ENCODE peak calls at places on chromosomes 12 and 14, in ten cellular contexts. S is CD4-positive, alpha-beta T cell; C is gastrocnemius medialis; H is astrocyte; Q is upper lobe of left lung; V is adrenal gland; J is H1; T is kidney epithelial cell; L is endothelial cell of umbilical vein; B is adipocyte. I is an unnamed sample.

GRCh38 chr14:98477935-98478334 is 794.1 kb downstream of the BCL11B start:
- DNase-seq in S (no peak), C (no peak), H (peak; percentile 3), Q (no peak), V (no peak), J (no peak), T (no peak), L (no peak), B (no peak), I (no peak)

GRCh38 chr14:61524211-61524806 is 171.0 kb upstream of the HIF1A start:
- DNase-seq in S (no peak), C (no peak), H (peak; percentile 87), Q (no peak), V (peak; percentile 62), J (no peak), T (peak; percentile 95), L (peak; percentile 87), B (peak; percentile 53), I (peak; percentile 87)

GRCh38 chr12:13702401-13702800 is 279.0 kb downstream of the GRIN2B start:
- DNase-seq in S (no peak), C (no peak), H (no peak), Q (no peak), V (no peak), J (no peak), T (no peak), L (no peak), B (no peak), I (no peak)

GRCh38 chr14:76500011-76500410 is 124.1 kb downstream of the ESRRB start:
- DNase-seq in S (no peak), C (no peak), H (peak; percentile 44), Q (no peak), V (no peak), J (no peak), T (no peak), L (no peak), B (no peak), I (peak; percentile 7)

GRCh38 chr14:42045393-42045792 is 438.7 kb downstream of the LRFN5 start:
- DNase-seq in S (no peak), C (no peak), H (no peak), Q (no peak), V (no peak), J (no peak), T (no peak), L (no peak), B (no peak), I (no peak)

GRCh38 chr14:51004801-51005526 is 60.7 kb upstream of the PYGL start:
- DNase-seq in S (no peak), C (no peak), H (peak; percentile 69), Q (no peak), V (no peak), J (no peak), T (peak; percentile 64), L (no peak), B (peak; percentile 78), I (peak; percentile 79)

GRCh38 chr14:59268011-59268410 is 79.5 kb downstream of the DAAM1 start:
- DNase-seq in S (no peak), C (no peak), H (peak; percentile 43), Q (peak; percentile 25), V (no peak), J (no peak), T (no peak), L (peak; percentile 46), B (no peak), I (peak; percentile 61)

GRCh38 chr14:90287791-90288190 is 31.4 kb downstream of the PSMC1 start:
- DNase-seq in S (no peak), C (no peak), H (no peak), Q (no peak), V (no peak), J (no peak), T (no peak), L (no peak), B (no peak), I (no peak)

GRCh38 chr12:75271576-75271975 is 58.5 kb downstream of the CAPS2 start:
- DNase-seq in S (no peak), C (no peak), H (no peak), Q (no peak), V (no peak), J (no peak), T (no peak), L (no peak), B (no peak), I (no peak)

GRCh38 chr12:19546611-19547162 is 107.4 kb downstream of the AEBP2 start:
- DNase-seq in S (no peak), C (no peak), H (peak; percentile 41), Q (no peak), V (no peak), J (no peak), T (no peak), L (peak; percentile 92), B (peak; percentile 39), I (peak; percentile 79)

GRCh38 chr12:132194056-132194455 is 49.8 kb downstream of the NOC4L start:
- DNase-seq in S (no peak), C (no peak), H (no peak), Q (peak; percentile 58), V (no peak), J (no peak), T (no peak), L (no peak), B (no peak), I (no peak)

GRCh38 chr12:117053597-117054201 is 45.5 kb downstream of the TESC start:
- DNase-seq in S (no peak), C (no peak), H (no peak), Q (no peak), V (no peak), J (no peak), T (no peak), L (no peak), B (no peak), I (no peak)
- H3K27me3 ChIP-seq in S (no peaks in the 10 kb centered on the region), C (no peaks in the 10 kb centered on the region), H (peaks cover 5% of the 10 kb centered on the region), Q (no peaks in the 10 kb centered on the region), V (no peaks in the 10 kb centered on the region), J (no peaks in the 10 kb centered on the region), T (peaks cover 8% of the 10 kb centered on the region), L (no peaks in the 10 kb centered on the region), B (peaks cover 58% of the 10 kb centered on the region), I (no peaks in the 10 kb centered on the region)

GRCh38 chr14:94780536-94781404 is 10.9 kb upstream of the GSC start:
- DNase-seq in S (no peak), C (no peak), H (no peak), Q (no peak), V (no peak), J (no peak), T (no peak), L (no peak), B (no peak), I (no peak)
- H3K27me3 ChIP-seq in S (peaks cover 41% of the 10 kb centered on the region), C (peaks cover 23% of the 10 kb centered on the region), H (peaks cover 12% of the 10 kb centered on the region), Q (no peaks in the 10 kb centered on the region), V (peaks cover 20% of the 10 kb centered on the region), J (peaks cover 32% of the 10 kb centered on the region), T (peaks cover 6% of the 10 kb centered on the region), L (peaks cover 7% of the 10 kb centered on the region), B (no peaks in the 10 kb centered on the region), I (no peaks in the 10 kb centered on the region)

DNA sequence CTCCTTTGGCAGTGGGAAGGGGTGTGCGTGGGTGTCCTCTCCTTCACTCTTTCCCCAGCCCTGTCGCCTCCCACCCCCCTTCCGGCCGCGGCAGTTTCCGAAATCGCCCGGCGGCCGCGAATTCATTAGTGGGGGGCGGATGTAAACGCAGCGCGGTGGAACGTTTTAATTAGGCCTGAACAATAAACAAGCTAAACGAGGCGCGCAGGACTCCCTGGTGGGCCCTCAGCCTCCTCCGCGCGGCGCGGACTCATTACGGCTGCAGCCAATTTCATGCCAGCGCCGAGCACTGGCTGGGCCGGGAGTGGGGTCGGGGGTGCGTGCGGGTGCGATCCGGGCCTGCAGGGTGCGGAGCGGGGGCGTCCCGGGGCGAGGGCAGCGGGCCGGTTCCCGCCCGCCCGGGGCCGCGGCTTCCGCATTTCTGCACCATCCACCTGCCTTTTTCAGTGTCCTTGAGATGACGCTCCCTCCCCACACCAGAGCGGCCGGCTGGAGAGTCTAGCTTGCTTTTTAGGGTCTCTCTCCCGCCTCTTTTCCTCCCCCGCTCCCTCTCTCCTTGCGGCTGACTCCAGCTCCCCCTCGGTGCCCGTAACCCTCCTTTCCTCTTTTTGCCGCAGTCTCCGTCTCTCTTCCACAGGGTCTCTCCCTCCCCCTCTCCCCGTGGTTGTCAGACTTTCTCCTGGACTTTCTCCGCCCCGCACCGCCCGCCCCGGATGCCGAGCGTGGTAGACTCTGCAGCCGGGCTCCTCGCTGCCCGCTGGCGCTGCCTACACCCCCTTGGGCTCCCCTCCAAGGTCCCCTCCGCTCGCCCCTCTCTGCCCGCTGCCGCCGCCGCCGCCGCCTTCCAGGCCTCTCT is at the start of gene CISTR:
- DNase-seq in S (no peak), C (no peak), H (no peak), Q (peak; percentile 90), V (no peak), J (no peak), T (no peak), L (no peak), B (peak; percentile 49), I (no peak)
- H3K27me3 ChIP-seq in S (peaks cover 48% of the 10 kb centered on the region), C (peaks cover 53% of the 10 kb centered on the region), H (peaks cover 89% of the 10 kb centered on the region), Q (no peaks in the 10 kb centered on the region), V (peaks cover 34% of the 10 kb centered on the region), J (peaks cover 80% of the 10 kb centered on the region), T (peaks cover 90% of the 10 kb centered on the region), L (peaks cover 92% of the 10 kb centered on the region), B (peaks cover 66% of the 10 kb centered on the region), I (peaks cover 58% of the 10 kb centered on the region)

GRCh38 chr14:93960108-93960475 is 16.3 kb downstream of the ASB2 start:
- DNase-seq in S (no peak), C (no peak), H (no peak), Q (no peak), V (no peak), J (no peak), T (no peak), L (no peak), B (no peak), I (no peak)

GRCh38 chr14:93962701-93963601 is 13.4 kb downstream of the ASB2 start:
- DNase-seq in S (peak; percentile 27), C (peak; percentile 85), H (peak; percentile 16), Q (no peak), V (no peak), J (no peak), T (no peak), L (no peak), B (peak; percentile 45), I (peak; percentile 29)

GRCh38 chr14:93961610-93962009 is 14.8 kb downstream of the ASB2 start:
- DNase-seq in S (no peak), C (no peak), H (no peak), Q (no peak), V (no peak), J (no peak), T (no peak), L (no peak), B (no peak), I (no peak)

GRCh38 chr14:93959239-93960107 is 16.9 kb downstream of the ASB2 start:
- DNase-seq in S (peak; percentile 82), C (peak; percentile 93), H (peak; percentile 86), Q (no peak), V (peak; percentile 88), J (peak; percentile 61), T (peak; percentile 92), L (peak; percentile 36), B (peak; percentile 92), I (peak; percentile 96)

GRCh38 chr14:93960774-93961438 is 15.5 kb downstream of the ASB2 start:
- DNase-seq in S (no peak), C (no peak), H (no peak), Q (no peak), V (no peak), J (no peak), T (no peak), L (no peak), B (no peak), I (no peak)
- H3K27me3 ChIP-seq in S (no peaks in the 10 kb centered on the region), C (no peaks in the 10 kb centered on the region), H (no peaks in the 10 kb centered on the region), Q (no peaks in the 10 kb centered on the region), V (no peaks in the 10 kb centered on the region), J (no peaks in the 10 kb centered on the region), T (no peaks in the 10 kb centered on the region), L (no peaks in the 10 kb centered on the region), B (peaks cover 5% of the 10 kb centered on the region), I (no peaks in the 10 kb centered on the region)

GRCh38 chr12:108117163-108117849 is 11.8 kb upstream of the WSCD2 start:
- DNase-seq in S (no peak), C (no peak), H (no peak), Q (no peak), V (no peak), J (no peak), T (no peak), L (no peak), B (no peak), I (peak; percentile 88)
- H3K27me3 ChIP-seq in S (peaks cover 11% of the 10 kb centered on the region), C (no peaks in the 10 kb centered on the region), H (no peaks in the 10 kb centered on the region), Q (no peaks in the 10 kb centered on the region), V (peaks cover 7% of the 10 kb centered on the region), J (no peaks in the 10 kb centered on the region), T (no peaks in the 10 kb centered on the region), L (no peaks in the 10 kb centered on the region), B (peaks cover 39% of the 10 kb centered on the region), I (no peaks in the 10 kb centered on the region)